ENCODE peak calls at places on chromosome 22, in seven cellular contexts. One of them, this sample, is unnamed.

GRCh38 chr22:26953380-26953807 is 296.0 kb downstream of the MIAT start:
- DNase-seq in Peyer's patch: no peak
- DNase-seq in tibial nerve: no peak
- DNase-seq in choroid plexus epithelial cell: no peak
- DNase-seq in Jurkat, Clone E6-1: no peak
- DNase-seq in transverse colon: no peak
- DNase-seq in thoracic aorta: no peak
- DNase-seq in this sample: no peak

GRCh38 chr22:39622881-39623367 is 52.4 kb downstream of the CACNA1I start:
- DNase-seq in Peyer's patch: peak
- DNase-seq in tibial nerve: peak
- DNase-seq in choroid plexus epithelial cell: peak
- DNase-seq in Jurkat, Clone E6-1: peak
- DNase-seq in transverse colon: peak
- DNase-seq in thoracic aorta: no peak
- DNase-seq in this sample: peak

GRCh38 chr22:47835726-47836125 is 1073.3 kb downstream of the TBC1D22A start:
- DNase-seq in Peyer's patch: no peak
- DNase-seq in tibial nerve: no peak
- DNase-seq in choroid plexus epithelial cell: peak
- DNase-seq in Jurkat, Clone E6-1: peak
- DNase-seq in transverse colon: no peak
- DNase-seq in thoracic aorta: no peak
- DNase-seq in this sample: peak

GRCh38 chr22:33563568-33563967 is 356.7 kb downstream of the LARGE1 start:
- DNase-seq in Peyer's patch: no peak
- DNase-seq in tibial nerve: no peak
- DNase-seq in choroid plexus epithelial cell: no peak
- DNase-seq in Jurkat, Clone E6-1: no peak
- DNase-seq in transverse colon: no peak
- DNase-seq in thoracic aorta: no peak
- DNase-seq in this sample: no peak

GRCh38 chr22:22534604-22535415 is 14.7 kb upstream of the ZNF280A start:
- DNase-seq in Peyer's patch: no peak
- DNase-seq in tibial nerve: no peak
- DNase-seq in choroid plexus epithelial cell: no peak
- DNase-seq in Jurkat, Clone E6-1: no peak
- DNase-seq in transverse colon: no peak
- DNase-seq in thoracic aorta: no peak
- DNase-seq in this sample: no peak

GRCh38 chr22:48649031-48649430 is 1178.6 kb downstream of the BRD1 start:
- DNase-seq in Peyer's patch: no peak
- DNase-seq in tibial nerve: no peak
- DNase-seq in choroid plexus epithelial cell: no peak
- DNase-seq in Jurkat, Clone E6-1: no peak
- DNase-seq in transverse colon: no peak
- DNase-seq in thoracic aorta: no peak
- DNase-seq in this sample: no peak

GRCh38 chr22:47091921-47092700 is 329.7 kb downstream of the TBC1D22A start:
- DNase-seq in Peyer's patch: no peak
- DNase-seq in tibial nerve: no peak
- DNase-seq in choroid plexus epithelial cell: no peak
- DNase-seq in Jurkat, Clone E6-1: no peak
- DNase-seq in transverse colon: no peak
- DNase-seq in thoracic aorta: no peak
- DNase-seq in this sample: no peak

GRCh38 chr22:20486229-20486628 is 9.4 kb downstream of the KLHL22 start:
- DNase-seq in Peyer's patch: no peak
- DNase-seq in tibial nerve: no peak
- DNase-seq in choroid plexus epithelial cell: no peak
- DNase-seq in Jurkat, Clone E6-1: no peak
- DNase-seq in transverse colon: no peak
- DNase-seq in thoracic aorta: no peak
- DNase-seq in this sample: no peak

GRCh38 chr22:47625531-47626427 is 863.3 kb downstream of the TBC1D22A start:
- DNase-seq in Peyer's patch: no peak
- DNase-seq in tibial nerve: no peak
- DNase-seq in choroid plexus epithelial cell: no peak
- DNase-seq in Jurkat, Clone E6-1: no peak
- DNase-seq in transverse colon: no peak
- DNase-seq in thoracic aorta: no peak
- DNase-seq in this sample: no peak

GRCh38 chr22:46507451-46508390 is 29.7 kb downstream of the CELSR1 start:
- DNase-seq in Peyer's patch: no peak
- DNase-seq in tibial nerve: no peak
- DNase-seq in choroid plexus epithelial cell: no peak
- DNase-seq in Jurkat, Clone E6-1: no peak
- DNase-seq in transverse colon: no peak
- DNase-seq in thoracic aorta: no peak
- DNase-seq in this sample: no peak

GRCh38 chr22:39728236-39728860 is 157.8 kb downstream of the CACNA1I start:
- DNase-seq in Peyer's patch: peak
- DNase-seq in tibial nerve: no peak
- DNase-seq in choroid plexus epithelial cell: no peak
- DNase-seq in Jurkat, Clone E6-1: no peak
- DNase-seq in transverse colon: no peak
- DNase-seq in thoracic aorta: no peak
- DNase-seq in this sample: no peak

GRCh38 chr22:23264610-23265388 is 84.5 kb downstream of the BCR start:
- DNase-seq in Peyer's patch: no peak
- DNase-seq in tibial nerve: peak
- DNase-seq in choroid plexus epithelial cell: no peak
- DNase-seq in Jurkat, Clone E6-1: no peak
- DNase-seq in transverse colon: no peak
- DNase-seq in thoracic aorta: no peak
- DNase-seq in this sample: no peak

GRCh38 chr22:39960791-39961746 is 872 bp downstream of the TMA7B start:
- DNase-seq in Peyer's patch: no peak
- DNase-seq in tibial nerve: no peak
- DNase-seq in choroid plexus epithelial cell: peak
- DNase-seq in Jurkat, Clone E6-1: no peak
- DNase-seq in transverse colon: peak
- DNase-seq in thoracic aorta: no peak
- DNase-seq in this sample: peak

GRCh38 chr22:39634530-39635399 is 64.2 kb downstream of the CACNA1I start:
- DNase-seq in Peyer's patch: no peak
- DNase-seq in tibial nerve: no peak
- DNase-seq in choroid plexus epithelial cell: peak
- DNase-seq in Jurkat, Clone E6-1: no peak
- DNase-seq in transverse colon: peak
- DNase-seq in thoracic aorta: no peak
- DNase-seq in this sample: peak

GRCh38 chr22:19969141-19969928 is 27.7 kb upstream of the TXNRD2 start:
- DNase-seq in Peyer's patch: no peak
- DNase-seq in tibial nerve: no peak
- DNase-seq in choroid plexus epithelial cell: no peak
- DNase-seq in Jurkat, Clone E6-1: no peak
- DNase-seq in transverse colon: no peak
- DNase-seq in thoracic aorta: no peak
- DNase-seq in this sample: no peak

GRCh38 chr22:47172771-47173534 is 410.5 kb downstream of the TBC1D22A start:
- DNase-seq in Peyer's patch: no peak
- DNase-seq in tibial nerve: no peak
- DNase-seq in choroid plexus epithelial cell: no peak
- DNase-seq in Jurkat, Clone E6-1: no peak
- DNase-seq in transverse colon: peak
- DNase-seq in thoracic aorta: no peak
- DNase-seq in this sample: no peak

GRCh38 chr22:30821381-30821780 is 126.7 kb downstream of the OSBP2 start:
- DNase-seq in Peyer's patch: no peak
- DNase-seq in tibial nerve: no peak
- DNase-seq in choroid plexus epithelial cell: no peak
- DNase-seq in Jurkat, Clone E6-1: no peak
- DNase-seq in transverse colon: no peak
- DNase-seq in thoracic aorta: no peak
- DNase-seq in this sample: no peak

GRCh38 chr22:30822216-30823014 is 127.7 kb downstream of the OSBP2 start:
- DNase-seq in Peyer's patch: no peak
- DNase-seq in tibial nerve: no peak
- DNase-seq in choroid plexus epithelial cell: no peak
- DNase-seq in Jurkat, Clone E6-1: no peak
- DNase-seq in transverse colon: no peak
- DNase-seq in thoracic aorta: no peak
- DNase-seq in this sample: no peak

GRCh38 chr22:30824096-30824495 is 129.4 kb downstream of the OSBP2 start:
- DNase-seq in Peyer's patch: no peak
- DNase-seq in tibial nerve: no peak
- DNase-seq in choroid plexus epithelial cell: no peak
- DNase-seq in Jurkat, Clone E6-1: no peak
- DNase-seq in transverse colon: no peak
- DNase-seq in thoracic aorta: no peak
- DNase-seq in this sample: no peak

GRCh38 chr22:30823015-30823370 is 128.3 kb downstream of the OSBP2 start:
- DNase-seq in Peyer's patch: no peak
- DNase-seq in tibial nerve: no peak
- DNase-seq in choroid plexus epithelial cell: peak
- DNase-seq in Jurkat, Clone E6-1: no peak
- DNase-seq in transverse colon: no peak
- DNase-seq in thoracic aorta: no peak
- DNase-seq in this sample: peak

GRCh38 chr22:30821863-30822215 is 127.2 kb downstream of the OSBP2 start:
- DNase-seq in Peyer's patch: no peak
- DNase-seq in tibial nerve: no peak
- DNase-seq in choroid plexus epithelial cell: no peak
- DNase-seq in Jurkat, Clone E6-1: no peak
- DNase-seq in transverse colon: no peak
- DNase-seq in thoracic aorta: no peak
- DNase-seq in this sample: no peak
- H3K4me3 ChIP-seq in Peyer's patch: peak
- H3K4me3 ChIP-seq in tibial nerve: no peak
- H3K4me3 ChIP-seq in choroid plexus epithelial cell: no peak
- H3K4me3 ChIP-seq in Jurkat, Clone E6-1: no peak
- H3K4me3 ChIP-seq in transverse colon: no peak
- H3K4me3 ChIP-seq in thoracic aorta: peak
- H3K4me3 ChIP-seq in this sample: peak

DNA sequence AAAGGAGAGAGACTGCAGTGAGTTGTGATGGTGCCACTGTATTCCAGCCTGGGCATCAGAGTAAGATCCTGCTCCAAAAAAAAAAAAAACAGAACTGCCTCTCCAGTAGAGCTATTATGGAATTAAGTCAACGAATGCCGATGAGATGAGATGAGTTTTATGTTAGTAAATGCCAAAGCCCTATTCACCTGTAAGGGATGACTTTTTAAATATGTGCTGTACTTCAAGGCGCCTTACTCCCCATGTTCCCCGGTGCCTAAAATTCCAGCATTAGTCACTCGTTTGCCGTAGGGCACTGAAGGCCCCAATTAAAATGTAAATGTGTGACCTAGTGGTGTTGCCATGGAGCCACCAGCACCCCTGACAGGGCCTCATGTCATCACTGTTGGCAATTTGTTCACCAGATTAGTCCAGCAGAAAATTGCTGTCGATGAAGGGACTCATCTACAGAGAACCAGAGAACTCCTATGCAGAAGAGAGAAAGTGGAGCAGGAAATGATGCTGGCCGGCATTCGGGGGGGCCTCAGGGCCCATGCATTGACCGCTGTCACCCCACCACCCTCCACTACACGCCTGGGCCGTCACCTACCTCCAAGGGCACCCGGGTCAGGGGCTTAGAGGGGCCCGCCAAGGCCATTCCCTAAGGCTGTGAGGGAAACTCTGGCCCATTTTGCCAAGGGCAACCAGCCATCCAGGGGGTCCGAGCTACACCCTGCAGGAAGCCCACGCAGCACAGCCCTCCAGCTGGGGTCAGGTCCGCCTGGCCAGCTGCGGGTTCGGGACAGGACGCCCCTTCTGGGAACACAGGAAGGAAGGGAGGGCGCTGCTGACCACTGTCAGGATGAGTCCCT is 17.8 kb downstream of the LIF start:
- DNase-seq in Peyer's patch: no peak
- DNase-seq in tibial nerve: no peak
- DNase-seq in choroid plexus epithelial cell: no peak
- DNase-seq in Jurkat, Clone E6-1: no peak
- DNase-seq in transverse colon: no peak
- DNase-seq in thoracic aorta: no peak
- DNase-seq in this sample: no peak
- H3K4me3 ChIP-seq in Peyer's patch: no peak
- H3K4me3 ChIP-seq in tibial nerve: no peak
- H3K4me3 ChIP-seq in choroid plexus epithelial cell: no peak
- H3K4me3 ChIP-seq in Jurkat, Clone E6-1: no peak
- H3K4me3 ChIP-seq in transverse colon: no peak
- H3K4me3 ChIP-seq in thoracic aorta: no peak
- H3K4me3 ChIP-seq in this sample: no peak

GRCh38 chr22:37186997-37187522 is 987 bp downstream of the C1QTNF6 start:
- DNase-seq in Peyer's patch: peak
- DNase-seq in tibial nerve: no peak
- DNase-seq in choroid plexus epithelial cell: no peak
- DNase-seq in Jurkat, Clone E6-1: no peak
- DNase-seq in transverse colon: no peak
- DNase-seq in thoracic aorta: no peak
- DNase-seq in this sample: no peak
- H3K4me3 ChIP-seq in Peyer's patch: no peak
- H3K4me3 ChIP-seq in tibial nerve: no peak
- H3K4me3 ChIP-seq in choroid plexus epithelial cell: peak
- H3K4me3 ChIP-seq in Jurkat, Clone E6-1: peak
- H3K4me3 ChIP-seq in transverse colon: no peak
- H3K4me3 ChIP-seq in thoracic aorta: peak
- H3K4me3 ChIP-seq in this sample: peak

GRCh38 chr22:25564979-25565677 is 653 bp downstream of the GRK3 start:
- DNase-seq in Peyer's patch: no peak
- DNase-seq in tibial nerve: no peak
- DNase-seq in choroid plexus epithelial cell: peak
- DNase-seq in Jurkat, Clone E6-1: no peak
- DNase-seq in transverse colon: peak
- DNase-seq in thoracic aorta: no peak
- DNase-seq in this sample: no peak

GRCh38 chr22:25567305-25567704 is 2.8 kb downstream of the GRK3 start:
- DNase-seq in Peyer's patch: no peak
- DNase-seq in tibial nerve: no peak
- DNase-seq in choroid plexus epithelial cell: no peak
- DNase-seq in Jurkat, Clone E6-1: peak
- DNase-seq in transverse colon: no peak
- DNase-seq in thoracic aorta: no peak
- DNase-seq in this sample: no peak

GRCh38 chr22:25564320-25564978 is at the start of gene GRK3:
- DNase-seq in Peyer's patch: peak
- DNase-seq in tibial nerve: peak
- DNase-seq in choroid plexus epithelial cell: peak
- DNase-seq in Jurkat, Clone E6-1: peak
- DNase-seq in transverse colon: peak
- DNase-seq in thoracic aorta: no peak
- DNase-seq in this sample: peak

GRCh38 chr22:25563757-25564319 is 637 bp upstream of the GRK3 start:
- DNase-seq in Peyer's patch: no peak
- DNase-seq in tibial nerve: peak
- DNase-seq in choroid plexus epithelial cell: peak
- DNase-seq in Jurkat, Clone E6-1: no peak
- DNase-seq in transverse colon: peak
- DNase-seq in thoracic aorta: no peak
- DNase-seq in this sample: no peak

DNA sequence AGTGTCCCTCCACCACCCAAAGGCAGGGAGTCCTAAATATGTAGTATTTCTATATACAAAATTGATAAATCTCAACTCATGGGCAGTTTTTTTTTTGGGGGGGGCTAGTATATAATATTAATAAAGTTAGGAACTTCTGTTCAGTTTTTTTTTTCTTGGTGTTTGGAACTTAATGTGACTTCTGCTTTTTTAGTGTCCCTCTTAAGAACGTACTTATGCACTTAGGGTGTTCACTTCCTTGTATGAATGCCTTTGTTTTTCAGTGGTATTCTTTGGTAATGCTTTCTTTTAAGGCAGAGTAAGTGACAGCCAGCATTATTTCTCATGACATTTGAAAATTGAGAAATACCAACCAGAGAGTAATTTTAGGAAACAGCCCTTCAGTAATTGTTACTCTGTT is 2.3 kb downstream of the GRK3 start:
- DNase-seq in Peyer's patch: no peak
- DNase-seq in tibial nerve: no peak
- DNase-seq in choroid plexus epithelial cell: no peak
- DNase-seq in Jurkat, Clone E6-1: no peak
- DNase-seq in transverse colon: no peak
- DNase-seq in thoracic aorta: no peak
- DNase-seq in this sample: no peak
- H3K4me3 ChIP-seq in Peyer's patch: peak
- H3K4me3 ChIP-seq in tibial nerve: no peak
- H3K4me3 ChIP-seq in choroid plexus epithelial cell: no peak
- H3K4me3 ChIP-seq in Jurkat, Clone E6-1: peak
- H3K4me3 ChIP-seq in transverse colon: no peak
- H3K4me3 ChIP-seq in thoracic aorta: no peak
- H3K4me3 ChIP-seq in this sample: no peak